ENCODE peak calls at places on chromosomes 13 and 19, in five cellular contexts. F, A, O, J and H are unnamed samples. For H3K4me1, the result is how much of the 10 kb centered on the place peaks cover.

GRCh38 chr13:102598061-102598460 is 1.3 kb downstream of the TPP2 start:
- DNase-seq in F (peak), A (no peak), O (no peak), J (no peak), H (no peak)

GRCh38 chr13:92074658-92075057 is 676.2 kb downstream of the GPC5 start:
- DNase-seq in F (no peak), A (no peak), O (no peak), J (no peak), H (peak)

GRCh38 chr13:39037880-39038568 is at the start of the genes NHLRC3 and PROSER1:
- DNase-seq in F (peak), A (peak), O (peak), J (peak), H (peak)

GRCh38 chr19:46142294-46142693 is 5.7 kb upstream of the IGFL2 start:
- DNase-seq in F (no peak), A (no peak), O (no peak), J (no peak), H (no peak)

GRCh38 chr19:46466536-46467199 is 4.7 kb downstream of the PNMA8A start:
- DNase-seq in F (peak), A (no peak), O (no peak), J (no peak), H (no peak)

GRCh38 chr19:42208612-42209011 is 8.9 kb downstream of the DEDD2 start:
- DNase-seq in F (no peak), A (no peak), O (no peak), J (no peak), H (no peak)

GRCh38 chr13:86741762-86742285 is 929.3 kb upstream of the SLITRK5 start:
- DNase-seq in F (no peak), A (no peak), O (no peak), J (no peak), H (no peak)

GRCh38 chr19:38580080-38580479 is 37.7 kb downstream of the MAP4K1 start:
- DNase-seq in F (no peak), A (no peak), O (no peak), J (no peak), H (no peak)

GRCh38 chr19:12703056-12703455 is 6.6 kb upstream of the FBXW9 start:
- DNase-seq in F (peak), A (no peak), O (no peak), J (no peak), H (no peak)

GRCh38 chr19:17720487-17720839 is 1.2 kb downstream of the MAP1S start:
- DNase-seq in F (no peak), A (no peak), O (no peak), J (no peak), H (no peak)

GRCh38 chr19:7925171-7925837 is 631 bp downstream of the CTXN1 start:
- DNase-seq in F (peak), A (peak), O (no peak), J (peak), H (peak)

GRCh38 chr13:108212901-108213300 is 2.4 kb downstream of the LIG4 start:
- DNase-seq in F (no peak), A (no peak), O (no peak), J (no peak), H (no peak)

GRCh38 chr19:18771328-18772242 is 19.5 kb downstream of the COMP start:
- DNase-seq in F (no peak), A (no peak), O (no peak), J (no peak), H (no peak)

GRCh38 chr13:79589605-79590511 is 108.9 kb downstream of the NDFIP2 start:
- DNase-seq in F (no peak), A (no peak), O (no peak), J (no peak), H (no peak)

GRCh38 chr19:41928221-41928683 is at the start of gene ERFL:
- DNase-seq in F (no peak), A (no peak), O (no peak), J (no peak), H (no peak)

GRCh38 chr13:80235131-80235530 is 105.8 kb downstream of the SPRY2 start:
- DNase-seq in F (no peak), A (no peak), O (no peak), J (no peak), H (no peak)

DNA sequence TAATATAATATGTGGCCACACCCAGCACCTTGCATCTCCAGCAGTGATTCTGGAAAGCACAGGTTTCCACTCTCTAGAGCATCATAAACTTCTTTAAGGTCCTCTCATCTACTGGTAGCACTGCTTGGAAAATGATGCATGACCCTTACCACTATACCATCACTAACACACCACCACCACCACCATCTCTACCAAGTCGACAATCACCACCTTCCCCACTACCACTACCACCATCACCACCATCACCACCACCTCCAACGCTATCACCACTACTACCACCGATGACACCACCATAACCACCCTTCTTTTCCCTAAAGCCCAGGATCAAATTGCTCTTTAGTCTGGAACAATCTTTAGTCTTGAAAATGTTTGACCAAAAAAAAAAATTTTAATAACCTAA is 390.4 kb downstream of the SUCLA2 start:
- DNase-seq in F (no peak), A (no peak), O (no peak), J (no peak), H (no peak)
- TF ChIP-seq CTCF in F (no peak), A (no peak), O (no peak), J (no peak), H (no peak)

GRCh38 chr13:111210082-111210481 is 95.0 kb downstream of the ARHGEF7 start:
- DNase-seq in F (no peak), A (no peak), O (no peak), J (no peak), H (no peak)
- H3K4me1 ChIP-seq in F (under half), A (under half), O (half or more), J (under half), H (under half)

GRCh38 chr13:52009985-52010384 is 1.3 kb downstream of the ATP7B start:
- DNase-seq in F (no peak), A (no peak), O (no peak), J (no peak), H (no peak)

GRCh38 chr13:52010890-52011689 is at the start of gene ATP7B:
- DNase-seq in F (no peak), A (peak), O (no peak), J (no peak), H (peak)

GRCh38 chr13:52012512-52012836 is 276 bp downstream of the ALG11 start:
- DNase-seq in F (no peak), A (no peak), O (no peak), J (no peak), H (no peak)

GRCh38 chr13:52016296-52016695 is 4.1 kb downstream of the ALG11 start:
- DNase-seq in F (no peak), A (no peak), O (no peak), J (no peak), H (no peak)

DNA sequence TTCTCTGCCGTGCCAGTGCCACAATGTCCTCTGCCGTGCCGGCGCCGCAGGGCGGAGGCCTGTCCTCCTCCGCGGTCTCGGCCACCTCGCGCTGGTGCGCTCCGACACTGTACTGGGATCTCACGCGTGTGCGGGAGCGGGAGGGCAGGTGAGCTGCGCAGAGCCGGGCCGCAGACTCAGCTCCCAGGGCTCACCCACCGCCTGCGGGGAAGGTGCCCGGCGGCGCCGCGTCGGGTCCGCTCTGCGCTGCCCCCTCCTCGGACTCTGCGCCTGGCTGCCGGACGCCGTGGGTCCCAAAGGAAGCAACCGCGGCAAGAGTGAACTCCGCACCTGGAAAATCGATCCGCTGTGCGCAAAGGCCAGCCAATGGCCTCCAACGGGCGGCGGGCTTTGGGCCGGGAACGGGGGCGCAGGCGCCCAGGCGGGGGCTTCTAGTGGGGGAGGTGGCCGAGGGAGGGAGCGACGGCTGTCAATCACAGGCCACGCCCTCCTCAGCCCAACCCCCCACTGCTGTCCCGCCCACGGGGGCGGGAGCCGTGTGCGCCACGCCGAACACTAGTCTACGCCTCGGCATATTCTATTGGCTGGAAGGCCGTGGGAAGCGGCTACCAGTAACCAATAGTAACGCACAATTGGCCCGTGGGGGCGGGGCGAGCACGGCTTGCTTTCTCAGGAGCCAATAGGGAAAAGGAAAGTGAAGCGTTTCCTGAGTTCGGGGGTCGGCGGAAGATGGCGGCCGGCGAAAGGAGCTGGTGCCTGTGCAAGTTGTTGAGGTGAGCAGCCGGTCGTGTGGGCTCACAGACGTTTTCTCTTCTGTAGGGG is at the start of gene ALG11:
- DNase-seq in F (peak), A (peak), O (peak), J (peak), H (peak)
- TF ChIP-seq POLR2A in F (peak), A (peak), O (peak), J (peak), H (no peak)

GRCh38 chr13:27765650-27766049 is 26.6 kb upstream of the GSX1 start:
- DNase-seq in F (no peak), A (no peak), O (no peak), J (no peak), H (no peak)
- TF ChIP-seq CTCF in F (no peak), A (no peak), O (no peak), J (no peak), H (no peak)